ENCODE peak calls at places on chromosome 10, in five cellular contexts. F is keratinocyte, O is stomach, V is fibroblast of lung, A is HCT116. X is an unnamed sample. For H3K4me1, the result is how much of the 10 kb centered on the place peaks cover.

GRCh38 chr10:86657011-86657395 is 2.7 kb downstream of the OPN4 start:
- DNase-seq in F (no peak), V (no peak), O (no peak), A (no peak), X (no peak)

GRCh38 chr10:49056356-49056755 is 59.0 kb downstream of the VSTM4 start:
- DNase-seq in V (no peak), O (no peak), F (no peak), A (no peak), X (no peak)

GRCh38 chr10:841535-841934 is 90.0 kb downstream of the LARP4B start:
- DNase-seq in A (no peak), V (no peak), F (no peak), O (no peak), X (no peak)

GRCh38 chr10:12602557-12602956 is 253.2 kb downstream of the CAMK1D start:
- DNase-seq in F (no peak), A (no peak), O (no peak), V (no peak), X (no peak)

GRCh38 chr10:47165711-47166404 is 134.1 kb upstream of the GDF10 start:
- DNase-seq in V (peak), A (no peak), F (no peak), O (no peak), X (peak)

GRCh38 chr10:61325183-61325582 is 128.0 kb downstream of the TMEM26 start:
- DNase-seq in A (no peak), F (no peak), V (no peak), O (no peak), X (no peak)

GRCh38 chr10:93680414-93681047 is 21.9 kb downstream of the FRA10AC1 start:
- DNase-seq in F (no peak), O (no peak), A (peak), V (peak), X (peak)

GRCh38 chr10:43902842-43903241 is 254.2 kb upstream of the ZNF32 start:
- DNase-seq in O (no peak), V (no peak), F (no peak), A (no peak), X (no peak)

GRCh38 chr10:47364366-47364765 is 16.2 kb downstream of the RBP3 start:
- DNase-seq in A (no peak), V (no peak), F (no peak), O (no peak), X (no peak)

GRCh38 chr10:110056822-110057221 is 49.0 kb downstream of the ADD3 start:
- DNase-seq in F (no peak), V (peak), O (no peak), A (no peak), X (peak)

GRCh38 chr10:59682986-59683937 is 26.4 kb downstream of the SLC16A9 start:
- DNase-seq in F (no peak), A (no peak), O (no peak), V (no peak), X (peak)

GRCh38 chr10:85170026-85170425 is 841.6 kb downstream of the CCSER2 start:
- DNase-seq in V (no peak), O (no peak), A (no peak), F (no peak), X (no peak)

GRCh38 chr10:87656431-87657072 is 3.1 kb upstream of the PAPSS2 start:
- DNase-seq in O (no peak), A (no peak), F (no peak), V (peak), X (no peak)

GRCh38 chr10:112227331-112227961 is 43.9 kb upstream of the GPAM start:
- DNase-seq in F (no peak), V (peak), O (no peak), A (no peak), X (peak)

GRCh38 chr10:55641601-55642000 is 719.5 kb downstream of the ZWINT start:
- DNase-seq in V (no peak), A (no peak), O (no peak), F (no peak), X (no peak)

GRCh38 chr10:97896756-97897155 is 47.1 kb downstream of the GOLGA7B start:
- DNase-seq in V (no peak), A (no peak), O (no peak), F (no peak), X (no peak)

GRCh38 chr10:132133449-132134291 is 53.1 kb upstream of the DPYSL4 start:
- DNase-seq in F (no peak), O (no peak), V (no peak), A (no peak), X (no peak)

GRCh38 chr10:34960983-34961382 is 129.2 kb downstream of the CUL2 start:
- DNase-seq in O (no peak), A (no peak), V (peak), F (no peak), X (no peak)

GRCh38 chr10:110978204-110978603 is 58.8 kb downstream of the SHOC2 start:
- DNase-seq in F (no peak), A (no peak), V (no peak), O (no peak), X (peak)

GRCh38 chr10:100346351-100346764 is 675 bp upstream of the SCD start:
- DNase-seq in V (peak), A (peak), F (no peak), O (peak), X (peak)

GRCh38 chr10:72461085-72461484 is 106.4 kb upstream of the DNAJB12 start:
- DNase-seq in A (no peak), F (no peak), V (no peak), O (no peak), X (no peak)

GRCh38 chr10:103934308-103934707 is 16.3 kb upstream of the STN1 start:
- DNase-seq in O (no peak), F (no peak), V (no peak), A (no peak), X (no peak)

GRCh38 chr10:122850705-122851640 is 5.3 kb upstream of the CUZD1 start:
- DNase-seq in V (peak), O (no peak), A (no peak), F (no peak), X (peak)

GRCh38 chr10:132059760-132060508 is 5.8 kb upstream of the JAKMIP3 start:
- DNase-seq in O (peak), A (no peak), V (no peak), F (no peak), X (no peak)

GRCh38 chr10:48275743-48276142 is 1.2 kb upstream of the FRMPD2 start:
- DNase-seq in F (no peak), V (no peak), A (no peak), O (no peak), X (no peak)

GRCh38 chr10:45470098-45471012 is 96.3 kb downstream of the ALOX5 start:
- DNase-seq in A (no peak), F (no peak), V (peak), O (no peak), X (peak)

GRCh38 chr10:112435013-112435619 is 11.6 kb downstream of the ZDHHC6 start:
- DNase-seq in V (peak), A (peak), O (no peak), F (no peak), X (peak)

GRCh38 chr10:122715576-122715975 is 15.9 kb upstream of the C10orf120 start:
- DNase-seq in O (no peak), V (no peak), F (no peak), A (no peak), X (no peak)

GRCh38 chr10:31723074-31723750 is 205.4 kb downstream of the ARHGAP12 start:
- DNase-seq in V (peak), F (no peak), A (no peak), O (no peak), X (no peak)

GRCh38 chr10:33038672-33039071 is 80.6 kb upstream of the ITGB1 start:
- DNase-seq in A (no peak), O (no peak), V (no peak), F (no peak), X (no peak)

GRCh38 chr10:110502072-110502845 is 4.6 kb downstream of the DUSP5 start:
- DNase-seq in V (no peak), O (no peak), F (no peak), A (no peak), X (no peak)

GRCh38 chr10:131071721-131072120 is 239.8 kb downstream of the TCERG1L start:
- DNase-seq in O (no peak), V (no peak), A (no peak), F (no peak), X (no peak)

GRCh38 chr10:53209941-53210611 is 437.5 kb upstream of the MBL2 start:
- DNase-seq in V (peak), F (no peak), A (no peak), O (no peak), X (peak)

DNA sequence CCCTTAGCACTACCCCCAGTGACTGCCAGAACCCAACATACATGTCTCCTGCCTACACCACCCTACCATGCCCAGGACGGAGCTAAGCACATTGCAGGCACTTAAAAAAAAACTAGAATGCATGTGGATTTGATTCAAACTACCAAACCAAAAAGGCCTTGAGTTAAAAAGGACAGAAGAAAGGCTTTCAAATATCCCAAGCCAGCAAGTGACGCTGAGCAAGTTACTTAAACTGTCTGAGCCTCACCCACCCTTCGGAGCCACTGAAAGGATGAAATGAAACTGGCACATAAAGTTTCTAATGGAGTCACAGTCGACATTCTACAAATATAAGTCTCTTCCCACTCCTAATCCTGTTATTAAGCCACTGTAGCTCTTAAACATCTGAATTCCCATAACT is 1.8 kb downstream of the CPXM2 start:
- DNase-seq in O (no peak), V (no peak), F (no peak), A (no peak), X (no peak)
- H3K4me3 ChIP-seq in O (peak), V (no peak), F (no peak), A (no peak), X (no peak)

GRCh38 chr10:26780793-26781601 is 79.8 kb downstream of the ABI1 start:
- DNase-seq in A (peak), V (peak), F (peak), O (no peak), X (peak)

GRCh38 chr10:26777686-26778085 is 80.2 kb downstream of the PDSS1 start:
- DNase-seq in V (no peak), F (no peak), A (no peak), O (no peak), X (no peak)

GRCh38 chr10:26779176-26779860 is 81.4 kb downstream of the ABI1 start:
- DNase-seq in O (no peak), V (no peak), A (no peak), F (peak), X (no peak)

GRCh38 chr10:26780106-26780792 is 80.5 kb downstream of the ABI1 start:
- DNase-seq in F (no peak), O (no peak), V (no peak), A (no peak), X (no peak)

DNA sequence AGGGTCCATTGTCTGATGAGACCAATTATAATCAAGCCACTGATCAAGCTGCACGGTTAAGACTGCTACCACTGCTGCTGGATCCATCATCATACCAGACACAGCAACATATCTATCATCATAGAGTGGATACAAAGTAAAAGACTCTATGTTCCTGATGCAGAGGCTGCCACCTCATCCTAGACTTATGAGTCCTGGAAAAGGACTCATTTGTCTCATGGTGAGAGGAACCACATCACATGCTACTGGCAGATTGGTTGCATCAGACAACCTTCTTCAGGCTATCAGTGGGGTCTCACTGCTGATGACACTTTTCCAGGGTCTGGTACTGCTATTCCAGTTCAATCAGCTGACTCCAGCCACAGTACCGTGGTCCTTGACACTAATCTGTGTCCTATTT is 79.0 kb downstream of the ABI1 start:
- DNase-seq in A (no peak), O (no peak), V (no peak), F (peak), X (peak)
- H3K4me1 ChIP-seq in A (under half), O (under half), V (under half), F (half or more), X (under half)

GRCh38 chr10:24723386-24723787 is 300 bp downstream of the ARHGAP21 start:
- DNase-seq in V (no peak), A (no peak), F (no peak), O (peak), X (no peak)

GRCh38 chr10:24721254-24722106 is 2.2 kb downstream of the ARHGAP21 start:
- DNase-seq in V (no peak), F (no peak), A (no peak), O (peak), X (no peak)

GRCh38 chr10:24722131-24722675 is 1.5 kb downstream of the ARHGAP21 start:
- DNase-seq in F (no peak), V (peak), A (no peak), O (no peak), X (no peak)

GRCh38 chr10:24723788-24724380 is at the start of gene ARHGAP21:
- DNase-seq in V (peak), O (peak), A (no peak), F (no peak), X (peak)

DNA sequence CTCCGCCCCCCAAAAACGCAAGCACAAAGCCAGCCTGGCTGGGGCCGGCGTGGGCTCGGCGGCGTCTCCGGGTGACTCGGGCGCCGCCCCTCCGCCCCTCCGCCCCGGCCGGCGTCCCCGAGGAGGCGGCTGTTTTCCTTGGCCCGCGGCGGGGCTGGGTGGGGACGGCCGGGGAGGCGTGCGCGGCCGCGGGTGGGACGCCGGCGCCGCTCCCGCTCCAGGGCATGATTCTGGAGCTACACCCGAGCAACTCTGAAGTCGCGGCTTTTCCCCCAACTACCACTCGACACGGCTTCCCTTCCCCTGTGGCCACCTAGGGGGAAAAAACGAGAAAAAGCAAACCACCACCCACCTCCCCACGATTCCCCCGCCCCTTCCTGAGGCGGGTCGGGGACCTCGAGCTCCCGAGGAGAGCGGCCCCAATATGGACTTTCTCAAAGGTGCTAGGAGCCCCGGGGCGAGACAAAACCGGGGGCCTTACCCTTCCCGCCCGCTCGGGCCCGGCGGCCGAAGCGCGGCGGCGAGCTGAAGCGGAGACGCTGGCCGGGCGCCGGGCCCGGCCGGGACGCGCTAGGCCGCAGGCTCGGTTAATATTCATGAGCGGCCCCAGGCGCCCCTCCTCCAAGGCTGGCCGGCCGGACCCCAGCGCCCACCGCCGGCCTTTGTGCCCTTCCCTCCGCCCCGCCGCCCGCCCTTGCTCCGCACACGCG is 856 bp downstream of the ARHGAP21 start:
- DNase-seq in O (peak), V (peak), A (no peak), F (no peak), X (no peak)
- TF ChIP-seq CTCF in O (no peak), V (no peak), A (no peak), F (no peak), X (no peak)

DNA sequence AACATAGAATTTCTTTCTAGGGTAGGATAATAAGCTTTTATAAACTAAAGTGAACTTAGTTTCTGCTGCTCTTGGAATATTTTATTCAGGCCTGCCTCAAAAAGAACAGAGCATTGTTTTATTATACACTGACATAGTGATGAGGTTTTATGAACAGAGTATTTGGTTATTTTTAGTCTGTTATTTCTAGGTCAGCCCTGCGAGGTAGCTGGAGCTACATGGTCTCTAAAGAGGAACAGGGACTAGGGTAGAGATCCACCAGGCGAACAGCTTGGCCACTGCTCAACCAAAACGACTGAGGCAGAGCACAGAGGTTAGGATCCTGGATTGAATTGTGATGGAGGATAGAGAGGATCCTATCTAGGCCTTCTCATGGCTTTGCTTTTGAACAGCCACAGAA is 53.0 kb downstream of the MKX start:
- DNase-seq in V (no peak), O (no peak), A (no peak), F (no peak), X (no peak)
- H3K4me3 ChIP-seq in V (no peak), O (no peak), A (no peak), F (no peak), X (no peak)

X was measured in astrocyte.